ENCODE peak calls at places on chromosomes 16 and 17, in ten cellular contexts. One of them, this sample, is unnamed.

GRCh38 chr17:34584805-34585416 is 5.5 kb downstream of the TMEM132E start:
- DNase-seq in mucosa of gallbladder: no peak
- DNase-seq in A549: peak
- DNase-seq in Peyer's patch: peak
- DNase-seq in KG1: no peak
- DNase-seq in sigmoid colon: no peak
- DNase-seq in foreskin fibroblast: peak
- DNase-seq in iris pigment epithelial cell: peak
- DNase-seq in GM23248: peak
- DNase-seq in GM12865: peak
- DNase-seq in this sample: no peak

GRCh38 chr17:78716292-78716691 is 65.8 kb downstream of the CYTH1 start:
- DNase-seq in mucosa of gallbladder: no peak
- DNase-seq in A549: no peak
- DNase-seq in Peyer's patch: no peak
- DNase-seq in KG1: no peak
- DNase-seq in sigmoid colon: no peak
- DNase-seq in foreskin fibroblast: no peak
- DNase-seq in iris pigment epithelial cell: no peak
- DNase-seq in GM23248: no peak
- DNase-seq in GM12865: no peak
- DNase-seq in this sample: no peak

GRCh38 chr17:8109669-8110455 is 8.5 kb downstream of the ALOXE3 start:
- DNase-seq in mucosa of gallbladder: no peak
- DNase-seq in A549: peak
- DNase-seq in Peyer's patch: peak
- DNase-seq in KG1: no peak
- DNase-seq in sigmoid colon: no peak
- DNase-seq in foreskin fibroblast: peak
- DNase-seq in iris pigment epithelial cell: peak
- DNase-seq in GM23248: peak
- DNase-seq in GM12865: peak
- DNase-seq in this sample: no peak

GRCh38 chr16:82876951-82877350 is 250.2 kb downstream of the CDH13 start:
- DNase-seq in mucosa of gallbladder: no peak
- DNase-seq in A549: no peak
- DNase-seq in Peyer's patch: no peak
- DNase-seq in KG1: no peak
- DNase-seq in sigmoid colon: no peak
- DNase-seq in foreskin fibroblast: no peak
- DNase-seq in iris pigment epithelial cell: no peak
- DNase-seq in GM23248: no peak
- DNase-seq in GM12865: no peak
- DNase-seq in this sample: no peak

GRCh38 chr17:29577778-29578211 is 9.3 kb downstream of the TP53I13 start:
- DNase-seq in mucosa of gallbladder: no peak
- DNase-seq in A549: no peak
- DNase-seq in Peyer's patch: no peak
- DNase-seq in KG1: no peak
- DNase-seq in sigmoid colon: no peak
- DNase-seq in foreskin fibroblast: peak
- DNase-seq in iris pigment epithelial cell: no peak
- DNase-seq in GM23248: peak
- DNase-seq in GM12865: no peak
- DNase-seq in this sample: peak

GRCh38 chr16:22624759-22625533 is 114.3 kb downstream of the NPIPB5 start:
- DNase-seq in mucosa of gallbladder: no peak
- DNase-seq in A549: no peak
- DNase-seq in Peyer's patch: no peak
- DNase-seq in KG1: no peak
- DNase-seq in sigmoid colon: no peak
- DNase-seq in foreskin fibroblast: no peak
- DNase-seq in iris pigment epithelial cell: no peak
- DNase-seq in GM23248: peak
- DNase-seq in GM12865: peak
- DNase-seq in this sample: no peak

GRCh38 chr17:74272731-74273201 is 1.3 kb upstream of the DNAI2 start:
- DNase-seq in mucosa of gallbladder: no peak
- DNase-seq in A549: no peak
- DNase-seq in Peyer's patch: no peak
- DNase-seq in KG1: no peak
- DNase-seq in sigmoid colon: no peak
- DNase-seq in foreskin fibroblast: no peak
- DNase-seq in iris pigment epithelial cell: no peak
- DNase-seq in GM23248: no peak
- DNase-seq in GM12865: no peak
- DNase-seq in this sample: no peak

GRCh38 chr17:61647044-61647443 is 56.0 kb upstream of the NACA2 start:
- DNase-seq in mucosa of gallbladder: no peak
- DNase-seq in A549: no peak
- DNase-seq in Peyer's patch: no peak
- DNase-seq in KG1: no peak
- DNase-seq in sigmoid colon: no peak
- DNase-seq in foreskin fibroblast: peak
- DNase-seq in iris pigment epithelial cell: peak
- DNase-seq in GM23248: peak
- DNase-seq in GM12865: no peak
- DNase-seq in this sample: no peak

GRCh38 chr17:83110755-83111154 is 31.3 kb downstream of the METRNL start:
- DNase-seq in mucosa of gallbladder: no peak
- DNase-seq in A549: no peak
- DNase-seq in Peyer's patch: no peak
- DNase-seq in KG1: no peak
- DNase-seq in sigmoid colon: peak
- DNase-seq in foreskin fibroblast: peak
- DNase-seq in iris pigment epithelial cell: no peak
- DNase-seq in GM23248: peak
- DNase-seq in GM12865: no peak
- DNase-seq in this sample: no peak

GRCh38 chr17:792277-792676 is 10.1 kb downstream of the MRM3 start:
- DNase-seq in mucosa of gallbladder: no peak
- DNase-seq in A549: peak
- DNase-seq in Peyer's patch: no peak
- DNase-seq in KG1: no peak
- DNase-seq in sigmoid colon: peak
- DNase-seq in foreskin fibroblast: peak
- DNase-seq in iris pigment epithelial cell: no peak
- DNase-seq in GM23248: peak
- DNase-seq in GM12865: no peak
- DNase-seq in this sample: no peak

GRCh38 chr17:80990921-80991644 is 558 bp upstream of the CHMP6 start:
- DNase-seq in mucosa of gallbladder: no peak
- DNase-seq in A549: no peak
- DNase-seq in Peyer's patch: peak
- DNase-seq in KG1: no peak
- DNase-seq in sigmoid colon: no peak
- DNase-seq in foreskin fibroblast: no peak
- DNase-seq in iris pigment epithelial cell: no peak
- DNase-seq in GM23248: no peak
- DNase-seq in GM12865: no peak
- DNase-seq in this sample: no peak

GRCh38 chr16:67329901-67330300 is 3.3 kb downstream of the LRRC36 start:
- DNase-seq in mucosa of gallbladder: no peak
- DNase-seq in A549: no peak
- DNase-seq in Peyer's patch: no peak
- DNase-seq in KG1: no peak
- DNase-seq in sigmoid colon: no peak
- DNase-seq in foreskin fibroblast: no peak
- DNase-seq in iris pigment epithelial cell: peak
- DNase-seq in GM23248: no peak
- DNase-seq in GM12865: no peak
- DNase-seq in this sample: no peak

GRCh38 chr16:85125570-85126382 is 13.5 kb upstream of the CIBAR2 start:
- DNase-seq in mucosa of gallbladder: no peak
- DNase-seq in A549: no peak
- DNase-seq in Peyer's patch: no peak
- DNase-seq in KG1: no peak
- DNase-seq in sigmoid colon: no peak
- DNase-seq in foreskin fibroblast: no peak
- DNase-seq in iris pigment epithelial cell: no peak
- DNase-seq in GM23248: no peak
- DNase-seq in GM12865: no peak
- DNase-seq in this sample: peak

GRCh38 chr16:31568577-31569359 is 41.1 kb downstream of the AHSP start:
- DNase-seq in mucosa of gallbladder: no peak
- DNase-seq in A549: no peak
- DNase-seq in Peyer's patch: no peak
- DNase-seq in KG1: no peak
- DNase-seq in sigmoid colon: no peak
- DNase-seq in foreskin fibroblast: peak
- DNase-seq in iris pigment epithelial cell: peak
- DNase-seq in GM23248: peak
- DNase-seq in GM12865: no peak
- DNase-seq in this sample: no peak

GRCh38 chr16:626174-626765 is 4.5 kb upstream of the WFIKKN1 start:
- DNase-seq in mucosa of gallbladder: no peak
- DNase-seq in A549: no peak
- DNase-seq in Peyer's patch: no peak
- DNase-seq in KG1: no peak
- DNase-seq in sigmoid colon: peak
- DNase-seq in foreskin fibroblast: no peak
- DNase-seq in iris pigment epithelial cell: no peak
- DNase-seq in GM23248: no peak
- DNase-seq in GM12865: no peak
- DNase-seq in this sample: no peak

GRCh38 chr17:57939797-57940196 is 15.4 kb downstream of the CUEDC1 start:
- DNase-seq in mucosa of gallbladder: no peak
- DNase-seq in A549: no peak
- DNase-seq in Peyer's patch: no peak
- DNase-seq in KG1: peak
- DNase-seq in sigmoid colon: no peak
- DNase-seq in foreskin fibroblast: no peak
- DNase-seq in iris pigment epithelial cell: no peak
- DNase-seq in GM23248: no peak
- DNase-seq in GM12865: peak
- DNase-seq in this sample: no peak

GRCh38 chr17:77449908-77450741 is 309.4 kb downstream of the SEC14L1 start:
- DNase-seq in mucosa of gallbladder: peak
- DNase-seq in A549: no peak
- DNase-seq in Peyer's patch: peak
- DNase-seq in KG1: no peak
- DNase-seq in sigmoid colon: peak
- DNase-seq in foreskin fibroblast: peak
- DNase-seq in iris pigment epithelial cell: peak
- DNase-seq in GM23248: peak
- DNase-seq in GM12865: peak
- DNase-seq in this sample: peak

GRCh38 chr17:40791808-40792436 is 7.8 kb downstream of the KRT28 start:
- DNase-seq in mucosa of gallbladder: no peak
- DNase-seq in A549: peak
- DNase-seq in Peyer's patch: no peak
- DNase-seq in KG1: no peak
- DNase-seq in sigmoid colon: no peak
- DNase-seq in foreskin fibroblast: peak
- DNase-seq in iris pigment epithelial cell: peak
- DNase-seq in GM23248: peak
- DNase-seq in GM12865: peak
- DNase-seq in this sample: no peak

GRCh38 chr17:15343749-15344148 is 2.4 kb upstream of the TEKT3 start:
- DNase-seq in mucosa of gallbladder: no peak
- DNase-seq in A549: peak
- DNase-seq in Peyer's patch: no peak
- DNase-seq in KG1: no peak
- DNase-seq in sigmoid colon: no peak
- DNase-seq in foreskin fibroblast: peak
- DNase-seq in iris pigment epithelial cell: peak
- DNase-seq in GM23248: peak
- DNase-seq in GM12865: no peak
- DNase-seq in this sample: no peak

GRCh38 chr16:24523569-24523968 is 15.8 kb upstream of the RBBP6 start:
- DNase-seq in mucosa of gallbladder: no peak
- DNase-seq in A549: peak
- DNase-seq in Peyer's patch: no peak
- DNase-seq in KG1: no peak
- DNase-seq in sigmoid colon: no peak
- DNase-seq in foreskin fibroblast: peak
- DNase-seq in iris pigment epithelial cell: no peak
- DNase-seq in GM23248: peak
- DNase-seq in GM12865: no peak
- DNase-seq in this sample: no peak

GRCh38 chr17:2090804-2091534 is 36.1 kb downstream of the HIC1 start:
- DNase-seq in mucosa of gallbladder: peak
- DNase-seq in A549: peak
- DNase-seq in Peyer's patch: no peak
- DNase-seq in KG1: no peak
- DNase-seq in sigmoid colon: peak
- DNase-seq in foreskin fibroblast: peak
- DNase-seq in iris pigment epithelial cell: peak
- DNase-seq in GM23248: peak
- DNase-seq in GM12865: peak
- DNase-seq in this sample: no peak

GRCh38 chr17:12522743-12523181 is 142.9 kb upstream of the MYOCD start:
- DNase-seq in mucosa of gallbladder: no peak
- DNase-seq in A549: peak
- DNase-seq in Peyer's patch: no peak
- DNase-seq in KG1: no peak
- DNase-seq in sigmoid colon: no peak
- DNase-seq in foreskin fibroblast: peak
- DNase-seq in iris pigment epithelial cell: peak
- DNase-seq in GM23248: peak
- DNase-seq in GM12865: no peak
- DNase-seq in this sample: no peak

GRCh38 chr16:19432429-19432828 is 14.7 kb downstream of the TMC5 start:
- DNase-seq in mucosa of gallbladder: peak
- DNase-seq in A549: peak
- DNase-seq in Peyer's patch: no peak
- DNase-seq in KG1: no peak
- DNase-seq in sigmoid colon: no peak
- DNase-seq in foreskin fibroblast: no peak
- DNase-seq in iris pigment epithelial cell: no peak
- DNase-seq in GM23248: no peak
- DNase-seq in GM12865: no peak
- DNase-seq in this sample: no peak

GRCh38 chr16:23158114-23158513 is 8.9 kb upstream of the USP31 start:
- DNase-seq in mucosa of gallbladder: no peak
- DNase-seq in A549: no peak
- DNase-seq in Peyer's patch: no peak
- DNase-seq in KG1: no peak
- DNase-seq in sigmoid colon: no peak
- DNase-seq in foreskin fibroblast: no peak
- DNase-seq in iris pigment epithelial cell: no peak
- DNase-seq in GM23248: no peak
- DNase-seq in GM12865: no peak
- DNase-seq in this sample: no peak

GRCh38 chr17:80023261-80024205 is 12.1 kb downstream of the TBC1D16 start:
- DNase-seq in mucosa of gallbladder: no peak
- DNase-seq in A549: no peak
- DNase-seq in Peyer's patch: no peak
- DNase-seq in KG1: no peak
- DNase-seq in sigmoid colon: no peak
- DNase-seq in foreskin fibroblast: peak
- DNase-seq in iris pigment epithelial cell: no peak
- DNase-seq in GM23248: peak
- DNase-seq in GM12865: no peak
- DNase-seq in this sample: no peak

GRCh38 chr17:29389994-29390855 is at the start of gene TAOK1:
- DNase-seq in mucosa of gallbladder: peak
- DNase-seq in A549: peak
- DNase-seq in Peyer's patch: peak
- DNase-seq in KG1: peak
- DNase-seq in sigmoid colon: peak
- DNase-seq in foreskin fibroblast: peak
- DNase-seq in iris pigment epithelial cell: peak
- DNase-seq in GM23248: peak
- DNase-seq in GM12865: peak
- DNase-seq in this sample: peak